ENCODE peak calls at places on chromosomes 5 and 9, in nine cellular contexts. L, H, S, M, D, B, P, K and G are unnamed samples. For H3K4me1, the result is how much of the 10 kb centered on the place peaks cover.

GRCh38 chr9:129504404-129504803 is 116.5 kb downstream of the C9orf50 start:
- DNase-seq in K (no peak), L (no peak), B (no peak), M (no peak), D (no peak), H (no peak), P (no peak), S (no peak), G (no peak)

GRCh38 chr9:35164711-35165110 is 2.9 kb downstream of the UNC13B start:
- DNase-seq in B (no peak), K (no peak), L (peak), M (no peak), H (no peak), P (no peak), D (no peak), S (no peak), G (no peak)

GRCh38 chr5:169148066-169148740 is 152.7 kb downstream of the SLIT3 start:
- DNase-seq in B (no peak), D (no peak), P (no peak), M (no peak), L (no peak), H (no peak), K (no peak), S (no peak), G (no peak)

GRCh38 chr9:134759913-134760312 is 118.3 kb downstream of the COL5A1 start:
- DNase-seq in D (no peak), H (no peak), L (no peak), B (no peak), K (no peak), P (no peak), M (no peak), S (no peak), G (no peak)

GRCh38 chr5:141889282-141889871 is 11.2 kb upstream of the PCDH1 start:
- DNase-seq in B (no peak), K (no peak), P (no peak), M (no peak), S (no peak), D (no peak), L (no peak), H (no peak), G (no peak)

GRCh38 chr5:106595864-106596263 is 1074.9 kb downstream of the EFNA5 start:
- DNase-seq in M (no peak), D (no peak), L (no peak), K (no peak), S (no peak), B (no peak), P (no peak), H (no peak), G (no peak)

GRCh38 chr5:143585970-143586369 is 182.5 kb upstream of the NR3C1 start:
- DNase-seq in D (no peak), K (no peak), P (no peak), B (no peak), L (no peak), H (no peak), M (no peak), S (no peak), G (no peak)

GRCh38 chr5:59264641-59265245 is 628.8 kb downstream of the PDE4D start:
- DNase-seq in S (no peak), D (no peak), K (no peak), B (no peak), H (no peak), P (no peak), M (no peak), L (peak), G (no peak)

GRCh38 chr5:78809444-78809843 is 160.9 kb upstream of the LHFPL2 start:
- DNase-seq in L (no peak), D (no peak), P (no peak), S (no peak), B (no peak), M (no peak), H (peak), K (no peak), G (peak)

GRCh38 chr5:66789434-66789833 is 193.2 kb downstream of the MAST4 start:
- DNase-seq in K (no peak), M (no peak), P (no peak), L (no peak), B (no peak), H (no peak), S (no peak), D (no peak), G (no peak)

GRCh38 chr5:152511531-152512132 is 106.6 kb upstream of the NMUR2 start:
- DNase-seq in B (no peak), K (no peak), D (no peak), S (no peak), H (no peak), L (no peak), M (no peak), P (no peak), G (no peak)

GRCh38 chr5:80573062-80573461 is 3.0 kb upstream of the ANKRD34B start:
- DNase-seq in M (no peak), B (no peak), P (no peak), L (no peak), D (no peak), S (no peak), H (no peak), K (no peak), G (no peak)

GRCh38 chr9:132970306-132971062 is 8.0 kb upstream of the GFI1B start:
- DNase-seq in K (peak), H (no peak), S (no peak), B (no peak), P (no peak), M (no peak), L (no peak), D (no peak), G (no peak)

GRCh38 chr5:173016621-173017046 is 33.1 kb downstream of the ATP6V0E1 start:
- DNase-seq in K (no peak), P (no peak), D (no peak), B (no peak), M (no peak), S (peak), H (no peak), L (peak), G (no peak)

GRCh38 chr9:35604578-35605335 is at the start of gene TESK1:
- DNase-seq in D (peak), P (peak), H (peak), K (peak), M (peak), L (peak), S (peak), B (peak), G (peak)

GRCh38 chr9:136576269-136576626 is 30.4 kb upstream of the NOTCH1 start:
- DNase-seq in B (peak), L (peak), H (no peak), D (no peak), S (no peak), P (peak), K (no peak), M (peak), G (no peak)

GRCh38 chr5:98099448-98100105 is 673.9 kb upstream of the RGMB start:
- DNase-seq in L (peak), P (no peak), H (no peak), M (no peak), K (no peak), D (no peak), B (no peak), S (no peak), G (no peak)

GRCh38 chr5:141491323-141492167 is 2.7 kb downstream of the PCDHGC5 start:
- DNase-seq in D (no peak), L (no peak), B (no peak), S (no peak), P (no peak), M (no peak), H (no peak), K (no peak), G (no peak)

GRCh38 chr5:17127743-17128231 is 89.6 kb upstream of the BASP1 start:
- DNase-seq in H (no peak), D (no peak), S (peak), M (no peak), K (no peak), L (peak), P (no peak), B (no peak), G (no peak)

GRCh38 chr9:88872171-88872946 is 118.9 kb upstream of the S1PR3 start:
- DNase-seq in B (no peak), L (no peak), S (no peak), P (no peak), H (no peak), K (no peak), M (no peak), D (no peak), G (no peak)

GRCh38 chr9:124350485-124351263 is 64.6 kb downstream of the PSMB7 start:
- DNase-seq in L (no peak), S (no peak), H (no peak), M (peak), B (no peak), D (no peak), K (no peak), P (peak), G (no peak)

GRCh38 chr9:81116340-81117207 is 572.8 kb downstream of the TLE1 start:
- DNase-seq in H (no peak), P (no peak), M (no peak), L (no peak), S (no peak), B (no peak), K (no peak), D (no peak), G (no peak)

GRCh38 chr9:35664531-35665470 is at the start of gene ARHGEF39:
- DNase-seq in L (peak), D (peak), S (no peak), M (peak), K (peak), B (peak), P (peak), H (peak), G (peak)

GRCh38 chr9:2494571-2494970 is 127.0 kb upstream of the VLDLR start:
- DNase-seq in H (no peak), D (no peak), K (no peak), P (no peak), M (no peak), L (peak), S (no peak), B (no peak), G (peak)

GRCh38 chr9:119898316-119898715 is 529.1 kb upstream of the BRINP1 start:
- DNase-seq in H (no peak), P (no peak), K (no peak), L (no peak), M (no peak), B (no peak), D (no peak), S (no peak), G (no peak)

GRCh38 chr5:104189909-104190308 is 627.3 kb upstream of the NUDT12 start:
- DNase-seq in S (no peak), H (no peak), K (no peak), P (no peak), L (peak), M (no peak), B (no peak), D (no peak), G (no peak)

GRCh38 chr9:5582835-5583195 is 46.1 kb upstream of the RIC1 start:
- DNase-seq in K (no peak), H (no peak), L (peak), S (no peak), P (no peak), M (peak), D (no peak), B (no peak), G (no peak)

GRCh38 chr9:105232207-105232606 is 12.2 kb upstream of the SLC44A1 start:
- DNase-seq in D (no peak), K (no peak), M (no peak), P (no peak), S (no peak), H (no peak), L (no peak), B (no peak), G (no peak)

GRCh38 chr9:33731625-33732024 is 63.7 kb upstream of the PRSS3 start:
- DNase-seq in P (no peak), K (no peak), D (no peak), M (no peak), S (no peak), H (no peak), L (no peak), B (no peak), G (no peak)

GRCh38 chr9:123640792-123641222 is 284.8 kb downstream of the CRB2 start:
- DNase-seq in H (no peak), M (no peak), L (no peak), K (no peak), P (no peak), S (no peak), D (no peak), B (no peak), G (no peak)

GRCh38 chr9:114016101-114016500 is 62.0 kb downstream of the AMBP start:
- DNase-seq in S (no peak), D (no peak), M (peak), B (no peak), K (peak), H (no peak), P (no peak), L (no peak), G (no peak)

GRCh38 chr5:14871084-14871572 is 450 bp downstream of the ANKH start:
- DNase-seq in D (peak), H (peak), K (peak), S (no peak), M (peak), L (no peak), B (peak), P (peak), G (peak)

GRCh38 chr9:91408475-91408874 is 15.2 kb downstream of the NFIL3 start:
- DNase-seq in D (no peak), K (no peak), B (no peak), L (no peak), M (no peak), P (no peak), H (no peak), S (no peak), G (no peak)

GRCh38 chr5:100772548-100772947 is 130.5 kb downstream of the ST8SIA4 start:
- DNase-seq in L (no peak), P (no peak), K (no peak), D (no peak), S (no peak), B (no peak), H (no peak), M (no peak), G (no peak)

GRCh38 chr5:1553642-1554409 is 30.1 kb upstream of the LPCAT1 start:
- DNase-seq in M (peak), H (no peak), L (no peak), K (no peak), B (no peak), P (no peak), D (no peak), S (no peak), G (no peak)

GRCh38 chr9:114155263-114155966 is at the start of gene COL27A1:
- DNase-seq in P (peak), S (no peak), D (peak), K (peak), M (peak), B (peak), H (peak), L (peak), G (peak)

GRCh38 chr5:147483961-147484707 is 25.7 kb downstream of the DPYSL3 start:
- DNase-seq in K (peak), B (peak), M (peak), P (no peak), L (peak), S (no peak), H (peak), D (peak), G (peak)

GRCh38 chr5:129903466-129904101 is 681 bp upstream of the CHSY3 start:
- DNase-seq in M (no peak), H (no peak), S (no peak), L (peak), P (no peak), B (no peak), K (no peak), D (no peak), G (peak)

GRCh38 chr5:176535101-176535654 is 2.0 kb downstream of the RNF44 start:
- DNase-seq in P (no peak), S (no peak), K (peak), B (no peak), D (peak), H (no peak), M (no peak), L (no peak), G (no peak)

GRCh38 chr9:130835441-130836298 is 616 bp downstream of the ABL1 start:
- DNase-seq in L (peak), H (peak), B (peak), D (peak), P (peak), K (no peak), S (no peak), M (no peak), G (peak)
- H3K4me1 ChIP-seq in L (under half), H (under half), B (half or more), D (half or more), P (under half), K (under half), S (under half), M (half or more), G (under half)

DNA sequence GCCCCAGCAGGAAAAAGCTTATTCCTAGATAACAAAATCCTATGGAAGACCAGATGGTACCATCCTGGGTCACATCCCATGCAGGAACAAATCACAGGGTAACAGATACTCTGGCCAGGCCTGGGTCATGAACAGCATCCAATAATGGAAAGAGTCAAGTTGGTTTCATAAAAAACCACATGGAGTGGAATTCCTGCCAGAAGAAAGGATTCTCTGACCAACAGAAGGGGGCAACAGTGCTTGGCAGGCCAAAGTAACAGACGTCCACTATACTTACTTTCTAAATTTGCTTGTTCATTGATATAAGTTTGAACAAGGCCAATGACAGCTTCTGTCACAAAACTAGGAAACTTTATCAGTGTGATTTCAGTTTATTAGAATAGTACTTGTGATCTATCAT is 273.5 kb downstream of the ARRDC3 start:
- DNase-seq in B (no peak), D (no peak), K (no peak), P (no peak), L (no peak), S (no peak), H (no peak), M (no peak), G (no peak)
- TF ChIP-seq CTCF in B (no peak), D (no peak), K (no peak), P (no peak), L (no peak), S (peak), H (no peak), M (no peak), G (peak)

DNA sequence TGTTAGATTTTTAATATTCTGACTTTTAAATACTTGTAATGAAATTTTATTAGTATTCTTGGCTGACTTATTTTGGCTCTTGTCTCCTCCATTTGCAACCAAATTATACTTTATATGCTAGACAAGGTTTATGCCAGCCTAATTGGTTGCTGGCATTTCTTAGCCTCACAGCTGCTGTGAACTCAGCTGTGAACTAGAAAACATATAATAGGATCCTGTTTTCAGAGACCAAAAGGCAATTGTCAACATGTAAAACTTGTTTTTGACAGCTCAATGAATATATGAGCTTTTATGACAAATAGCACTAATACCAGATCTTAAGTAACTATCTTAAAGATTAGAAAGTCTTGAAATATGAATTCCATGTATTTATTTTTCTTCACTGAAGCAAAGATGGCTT is 25.9 kb downstream of the KIF2A start:
- DNase-seq in L (no peak), B (no peak), D (no peak), M (no peak), S (no peak), P (no peak), K (no peak), H (no peak), G (no peak)
- H3K4me1 ChIP-seq in L (under half), B (under half), D (under half), M (under half), S (under half), P (under half), K (under half), H (under half), G (under half)

DNA sequence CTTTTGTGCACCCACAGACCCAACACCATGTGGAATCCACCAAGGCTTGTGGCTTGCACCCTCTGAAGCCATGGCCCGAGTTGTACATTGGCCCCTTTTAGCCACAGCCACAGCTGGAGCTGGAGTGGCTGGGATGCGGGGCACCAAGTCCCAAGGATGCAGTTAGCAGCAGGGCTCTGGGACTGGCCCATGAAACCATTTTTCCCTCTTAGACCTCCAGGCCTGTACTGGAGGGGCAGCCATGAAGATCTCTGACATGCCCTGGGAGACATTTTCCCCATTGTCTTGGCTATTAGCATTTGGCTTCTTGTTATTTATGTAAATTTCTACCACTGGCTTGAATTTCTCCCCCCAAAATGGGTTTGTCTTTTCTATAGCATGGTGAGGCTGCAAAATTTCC is 51.8 kb downstream of the RASA1 start:
- DNase-seq in B (no peak), P (no peak), K (no peak), L (no peak), S (no peak), H (no peak), M (peak), D (no peak), G (no peak)
- TF ChIP-seq CTCF in B (no peak), P (no peak), K (no peak), L (no peak), S (no peak), H (no peak), M (no peak), D (no peak), G (no peak)

DNA sequence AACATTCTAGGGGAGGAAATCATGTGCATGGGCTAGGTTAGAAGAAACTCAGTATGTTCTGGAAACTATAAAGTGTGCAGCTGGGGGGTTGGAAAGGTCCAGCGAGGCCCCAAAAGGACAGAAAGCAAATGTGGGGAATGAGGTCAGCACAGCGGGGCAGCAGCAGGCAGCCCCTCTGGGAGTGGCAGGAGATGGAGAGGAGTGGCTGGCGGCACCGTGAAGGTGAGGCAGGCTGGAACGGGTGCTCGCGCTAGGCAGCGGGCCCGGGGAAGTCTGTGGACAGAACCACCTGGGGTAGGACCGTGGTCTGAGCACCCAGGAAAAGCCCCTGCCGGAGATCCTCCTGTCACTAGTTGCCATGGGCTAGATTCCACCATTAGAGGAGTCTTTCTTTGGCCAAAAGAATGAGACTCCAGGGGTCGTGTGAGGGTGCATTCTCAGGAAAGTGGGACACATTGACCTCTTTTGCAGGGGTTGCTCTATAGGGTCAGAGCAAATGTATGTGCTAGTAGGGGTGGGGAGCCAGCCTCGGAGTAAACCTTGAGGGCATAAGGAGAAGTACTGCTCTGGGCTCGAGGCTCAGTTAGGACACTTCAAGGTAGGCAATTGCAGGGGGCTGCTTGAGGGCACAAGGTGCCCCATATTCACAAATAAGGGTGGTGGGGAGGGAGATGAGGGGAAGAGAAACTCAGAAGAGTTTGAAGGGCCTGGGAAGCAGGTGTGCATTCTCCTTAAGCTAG is 61.2 kb downstream of the IL6ST start:
- DNase-seq in S (no peak), P (no peak), D (no peak), H (no peak), B (no peak), K (no peak), L (no peak), M (no peak), G (no peak)
- H3K4me1 ChIP-seq in S (under half), P (under half), D (under half), H (under half), B (under half), K (under half), L (under half), M (under half), G (under half)

GRCh38 chr5:179187229-179187678 is 127.1 kb downstream of the ZNF354C start:
- DNase-seq in M (no peak), D (no peak), K (no peak), B (peak), S (no peak), L (no peak), P (no peak), H (no peak), G (peak)
- TF ChIP-seq CTCF in M (no peak), D (no peak), K (no peak), B (no peak), S (no peak), L (no peak), P (no peak), H (no peak), G (no peak)